ENCODE peak calls at places on chromosomes 5 and 9, in five cellular contexts. T is fibroblast of lung, R is cardiac muscle cell, W is mammary epithelial cell, Y is ovary. K is an unnamed sample.

GRCh38 chr5:38603691-38604090 is 47.2 kb upstream of the LIFR start:
- DNase-seq in T (peak), R (peak), W (no peak), Y (no peak), K (peak)

GRCh38 chr9:38084556-38084880 is 15.5 kb upstream of the SHB start:
- DNase-seq in T (no peak), R (no peak), W (no peak), Y (no peak), K (no peak)

GRCh38 chr5:77304388-77304787 is 93.9 kb downstream of the PDE8B start:
- DNase-seq in T (no peak), R (no peak), W (no peak), Y (no peak), K (no peak)

GRCh38 chr9:136010176-136010575 is 49.0 kb upstream of the UBAC1 start:
- DNase-seq in T (no peak), R (no peak), W (no peak), Y (no peak), K (no peak)

GRCh38 chr5:76742586-76742985 is 26.7 kb downstream of the F2R start:
- DNase-seq in T (peak), R (peak), W (peak), Y (no peak), K (peak)

GRCh38 chr5:89936576-89936975 is 473.0 kb downstream of the CETN3 start:
- DNase-seq in T (no peak), R (no peak), W (peak), Y (no peak), K (no peak)

GRCh38 chr5:59001154-59001553 is 418.3 kb downstream of the RAB3C start:
- DNase-seq in T (no peak), R (peak), W (no peak), Y (no peak), K (peak)

GRCh38 chr9:81759680-81760215 is 70.4 kb upstream of the TLE1 start:
- DNase-seq in T (peak), R (peak), W (peak), Y (no peak), K (peak)

GRCh38 chr9:122383992-122384461 is 13.2 kb downstream of the PTGS1 start:
- DNase-seq in T (peak), R (peak), W (peak), Y (no peak), K (peak)

DNA sequence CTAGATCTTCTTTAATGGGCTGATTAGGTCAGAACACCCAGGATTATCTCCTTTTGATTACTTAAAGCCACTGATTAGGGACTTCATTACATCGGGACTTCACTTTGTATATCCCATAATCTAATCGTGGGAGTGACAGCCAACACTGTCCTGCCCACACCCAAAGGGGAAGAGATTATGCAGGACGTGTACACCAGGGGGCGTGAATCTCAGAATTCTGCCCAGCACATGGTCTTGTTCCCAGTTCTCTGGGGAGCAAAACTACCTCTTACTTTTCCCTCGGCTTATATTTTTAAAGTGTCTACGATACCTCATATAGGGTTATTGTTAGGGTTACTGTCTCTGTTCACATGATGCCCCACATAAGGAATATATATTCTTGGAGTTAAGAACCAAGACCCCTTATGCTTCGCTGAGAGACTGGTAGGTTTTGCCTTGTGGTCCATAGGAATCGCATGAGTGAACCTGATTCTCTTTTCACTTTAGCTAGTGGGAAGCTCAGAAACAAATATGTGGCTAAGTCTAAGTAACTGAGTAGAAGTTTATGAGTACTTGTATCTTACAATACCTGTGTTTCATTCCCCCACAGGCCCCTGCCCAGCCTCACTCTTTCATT is 192.7 kb downstream of the GNA14 start:
- DNase-seq in T (no peak), R (peak), W (peak), Y (no peak), K (no peak)
- TF ChIP-seq CTCF in T (no peak), R (peak), W (peak), Y (no peak), K (peak)

GRCh38 chr9:127118597-127119318 is 3.7 kb downstream of the ANGPTL2 start:
- DNase-seq in T (no peak), R (no peak), W (no peak), Y (peak), K (no peak)
- H3K4me3 ChIP-seq in T (no peak), R (no peak), W (no peak), Y (no peak), K (no peak)

DNA sequence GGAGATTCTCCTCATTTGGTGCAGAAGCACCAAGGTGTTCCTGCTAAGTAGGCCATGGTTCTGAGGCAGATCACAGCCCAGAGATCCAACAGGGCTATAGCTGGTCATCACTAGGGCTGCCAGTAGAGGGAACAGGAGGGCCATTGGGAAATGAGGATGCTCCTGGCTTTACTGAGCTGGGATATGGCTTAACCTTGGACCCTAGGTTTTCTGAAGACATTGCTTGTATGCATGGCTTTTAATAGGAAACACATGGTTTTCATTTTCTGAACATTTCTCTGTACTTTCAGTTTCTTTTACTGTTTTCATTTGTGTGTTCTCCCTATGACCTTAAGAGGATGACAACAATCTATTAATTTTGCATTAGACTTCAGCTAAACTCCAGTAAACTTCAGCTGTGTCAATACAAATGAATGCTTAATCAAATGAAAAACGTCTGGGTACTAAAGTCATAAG is at the start of gene IFNW1:
- DNase-seq in T (no peak), R (no peak), W (no peak), Y (no peak), K (no peak)
- TF ChIP-seq CTCF in T (peak), R (peak), W (peak), Y (no peak), K (peak)

GRCh38 chr9:34591911-34592866 is 2.7 kb upstream of the CNTFR start:
- DNase-seq in T (no peak), R (no peak), W (no peak), Y (no peak), K (no peak)

GRCh38 chr9:34592895-34593601 is 3.5 kb upstream of the CNTFR start:
- DNase-seq in T (no peak), R (no peak), W (no peak), Y (peak), K (no peak)

GRCh38 chr9:34590376-34591090 is 1.0 kb upstream of the CNTFR start:
- DNase-seq in T (no peak), R (no peak), W (no peak), Y (no peak), K (no peak)

GRCh38 chr9:34589656-34590375 is at the start of gene CNTFR:
- DNase-seq in T (no peak), R (no peak), W (no peak), Y (peak), K (no peak)

DNA sequence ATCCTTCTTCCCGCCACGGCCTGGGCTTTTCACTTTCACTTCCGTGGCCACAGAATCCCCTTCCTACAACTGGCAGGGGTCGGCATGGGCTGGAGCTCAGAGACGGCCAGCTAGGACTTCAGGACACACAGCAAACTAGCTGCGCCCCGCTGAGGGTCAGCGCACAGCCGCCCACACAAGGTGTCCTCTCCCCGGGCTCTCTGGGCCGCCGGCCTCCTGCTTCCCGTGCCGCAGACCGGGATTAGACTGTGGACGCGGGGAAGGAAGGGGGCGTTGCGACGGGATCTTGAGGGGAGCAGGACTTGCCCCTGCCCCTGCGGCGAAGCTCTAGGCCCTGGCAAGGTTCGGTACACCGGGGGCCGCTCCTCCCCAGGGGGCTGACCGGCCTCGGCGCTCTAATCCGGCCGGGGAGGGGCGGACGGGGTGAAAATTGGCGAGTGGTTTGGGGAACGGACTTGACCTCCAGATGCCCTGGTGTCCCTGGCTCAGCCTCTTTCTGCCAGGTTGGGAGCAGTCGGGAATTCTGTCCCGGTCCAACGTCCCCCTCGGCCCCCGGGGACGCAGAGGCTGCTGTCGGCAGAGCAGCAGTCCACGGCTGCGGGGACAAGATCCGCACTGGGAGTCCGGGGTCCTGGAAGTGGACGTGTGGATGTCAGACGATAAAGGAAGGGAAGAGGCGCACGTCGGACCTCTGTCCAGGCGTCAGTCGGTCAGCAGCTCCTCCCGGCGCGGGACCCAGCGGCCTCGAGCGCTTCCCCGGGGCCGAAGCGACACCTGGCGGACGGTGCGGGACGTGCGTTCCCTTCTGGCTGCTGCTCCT is 1.8 kb upstream of the CNTFR start:
- DNase-seq in T (peak), R (peak), W (peak), Y (peak), K (peak)
- H3K4me3 ChIP-seq in T (no peak), R (no peak), W (no peak), Y (no peak), K (peak)

DNA sequence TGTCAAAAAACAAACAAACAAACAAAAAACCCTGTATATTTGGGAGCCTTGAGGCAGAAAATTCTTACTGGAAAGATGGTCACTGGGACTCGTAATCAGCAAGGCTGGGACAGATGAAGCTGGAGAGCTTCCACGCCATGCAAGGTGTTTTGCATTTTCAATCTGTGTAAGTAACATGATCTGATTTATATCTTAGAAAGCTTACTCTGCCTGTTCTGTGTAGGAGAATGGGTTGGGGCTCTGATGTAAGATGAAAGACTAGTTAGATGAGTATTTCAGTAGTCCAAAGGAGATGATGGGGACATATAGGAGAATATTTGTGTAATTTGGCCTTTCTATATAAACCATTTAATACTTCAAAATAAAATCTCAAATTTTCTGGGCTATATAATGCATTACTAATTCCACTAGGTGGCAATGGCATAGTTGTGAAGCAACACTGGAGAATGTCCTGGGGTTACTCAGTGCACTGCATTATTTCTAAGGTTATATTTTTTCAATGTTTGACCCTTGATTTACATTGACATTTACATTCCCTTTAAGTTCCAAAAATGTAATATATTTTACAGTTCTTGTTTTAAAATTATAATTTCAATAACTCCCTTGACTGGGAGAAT is 21.9 kb upstream of the FSD1L start:
- DNase-seq in T (peak), R (peak), W (no peak), Y (no peak), K (peak)
- TF ChIP-seq CTCF in T (peak), R (peak), W (peak), Y (no peak), K (peak)

K was measured in choroid plexus epithelial cell.